ENCODE peak calls at places on chromosomes 1 and 21, in eight cellular contexts. One of them, this sample, is unnamed.

GRCh38 chr1:47438321-47439150 is 692 bp downstream of the FOXD2 start:
- DNase-seq in HCT116: no peak
- DNase-seq in mucosa of descending colon: peak
- DNase-seq in cardiac muscle cell: no peak
- DNase-seq in bronchial epithelial cell: no peak
- DNase-seq in endodermal cell: peak
- DNase-seq in lower lobe of right lung: peak
- DNase-seq in endothelial cell of umbilical vein: no peak
- DNase-seq in this sample: peak

GRCh38 chr1:43880604-43881003 is 53.0 kb upstream of the ARTN start:
- DNase-seq in HCT116: no peak
- DNase-seq in mucosa of descending colon: no peak
- DNase-seq in cardiac muscle cell: no peak
- DNase-seq in bronchial epithelial cell: no peak
- DNase-seq in endodermal cell: no peak
- DNase-seq in lower lobe of right lung: no peak
- DNase-seq in endothelial cell of umbilical vein: no peak
- DNase-seq in this sample: no peak

GRCh38 chr1:6614019-6614952 is 755 bp downstream of the PHF13 start:
- DNase-seq in HCT116: no peak
- DNase-seq in mucosa of descending colon: peak
- DNase-seq in cardiac muscle cell: peak
- DNase-seq in bronchial epithelial cell: no peak
- DNase-seq in endodermal cell: peak
- DNase-seq in lower lobe of right lung: peak
- DNase-seq in endothelial cell of umbilical vein: peak
- DNase-seq in this sample: no peak

GRCh38 chr1:219702551-219703215 is 89.8 kb upstream of the ZC3H11B start:
- DNase-seq in HCT116: no peak
- DNase-seq in mucosa of descending colon: no peak
- DNase-seq in cardiac muscle cell: no peak
- DNase-seq in bronchial epithelial cell: peak
- DNase-seq in endodermal cell: no peak
- DNase-seq in lower lobe of right lung: no peak
- DNase-seq in endothelial cell of umbilical vein: no peak
- DNase-seq in this sample: no peak

GRCh38 chr1:182616130-182617074 is 12.2 kb upstream of the RGS16 start:
- DNase-seq in HCT116: no peak
- DNase-seq in mucosa of descending colon: peak
- DNase-seq in cardiac muscle cell: peak
- DNase-seq in bronchial epithelial cell: peak
- DNase-seq in endodermal cell: peak
- DNase-seq in lower lobe of right lung: peak
- DNase-seq in endothelial cell of umbilical vein: peak
- DNase-seq in this sample: peak

GRCh38 chr1:164921493-164921892 is 362.5 kb downstream of the PBX1 start:
- DNase-seq in HCT116: no peak
- DNase-seq in mucosa of descending colon: no peak
- DNase-seq in cardiac muscle cell: no peak
- DNase-seq in bronchial epithelial cell: no peak
- DNase-seq in endodermal cell: peak
- DNase-seq in lower lobe of right lung: no peak
- DNase-seq in endothelial cell of umbilical vein: no peak
- DNase-seq in this sample: no peak

GRCh38 chr1:91075233-91076135 is 53.6 kb upstream of the ZNF644 start:
- DNase-seq in HCT116: no peak
- DNase-seq in mucosa of descending colon: no peak
- DNase-seq in cardiac muscle cell: no peak
- DNase-seq in bronchial epithelial cell: no peak
- DNase-seq in endodermal cell: no peak
- DNase-seq in lower lobe of right lung: no peak
- DNase-seq in endothelial cell of umbilical vein: no peak
- DNase-seq in this sample: no peak

GRCh38 chr1:1430114-1430982 is 5.1 kb upstream of the VWA1 start:
- DNase-seq in HCT116: no peak
- DNase-seq in mucosa of descending colon: peak
- DNase-seq in cardiac muscle cell: peak
- DNase-seq in bronchial epithelial cell: no peak
- DNase-seq in endodermal cell: peak
- DNase-seq in lower lobe of right lung: peak
- DNase-seq in endothelial cell of umbilical vein: peak
- DNase-seq in this sample: no peak

GRCh38 chr1:45864124-45864721 is 60.8 kb downstream of the MAST2 start:
- DNase-seq in HCT116: no peak
- DNase-seq in mucosa of descending colon: no peak
- DNase-seq in cardiac muscle cell: peak
- DNase-seq in bronchial epithelial cell: peak
- DNase-seq in endodermal cell: no peak
- DNase-seq in lower lobe of right lung: no peak
- DNase-seq in endothelial cell of umbilical vein: peak
- DNase-seq in this sample: no peak

GRCh38 chr1:63810936-63811335 is 37.1 kb downstream of the ROR1 start:
- DNase-seq in HCT116: no peak
- DNase-seq in mucosa of descending colon: no peak
- DNase-seq in cardiac muscle cell: no peak
- DNase-seq in bronchial epithelial cell: no peak
- DNase-seq in endodermal cell: no peak
- DNase-seq in lower lobe of right lung: no peak
- DNase-seq in endothelial cell of umbilical vein: no peak
- DNase-seq in this sample: no peak

GRCh38 chr1:16888806-16889178 is 7.0 kb upstream of the RNU1-2 start:
- DNase-seq in HCT116: no peak
- DNase-seq in mucosa of descending colon: peak
- DNase-seq in cardiac muscle cell: no peak
- DNase-seq in bronchial epithelial cell: no peak
- DNase-seq in endodermal cell: no peak
- DNase-seq in lower lobe of right lung: no peak
- DNase-seq in endothelial cell of umbilical vein: peak
- DNase-seq in this sample: no peak

GRCh38 chr1:50978852-50979781 is 9.1 kb downstream of the CDKN2C start:
- DNase-seq in HCT116: no peak
- DNase-seq in mucosa of descending colon: peak
- DNase-seq in cardiac muscle cell: no peak
- DNase-seq in bronchial epithelial cell: no peak
- DNase-seq in endodermal cell: peak
- DNase-seq in lower lobe of right lung: no peak
- DNase-seq in endothelial cell of umbilical vein: no peak
- DNase-seq in this sample: no peak

GRCh38 chr1:14499312-14500040 is 99.0 kb upstream of the KAZN start:
- DNase-seq in HCT116: no peak
- DNase-seq in mucosa of descending colon: no peak
- DNase-seq in cardiac muscle cell: no peak
- DNase-seq in bronchial epithelial cell: no peak
- DNase-seq in endodermal cell: peak
- DNase-seq in lower lobe of right lung: no peak
- DNase-seq in endothelial cell of umbilical vein: no peak
- DNase-seq in this sample: no peak

GRCh38 chr1:154999651-155000474 is 2.7 kb upstream of the ZBTB7B start:
- DNase-seq in HCT116: no peak
- DNase-seq in mucosa of descending colon: peak
- DNase-seq in cardiac muscle cell: peak
- DNase-seq in bronchial epithelial cell: no peak
- DNase-seq in endodermal cell: peak
- DNase-seq in lower lobe of right lung: no peak
- DNase-seq in endothelial cell of umbilical vein: peak
- DNase-seq in this sample: no peak

GRCh38 chr21:38409907-38410306 is 88.4 kb downstream of the ERG start:
- DNase-seq in HCT116: no peak
- DNase-seq in mucosa of descending colon: no peak
- DNase-seq in cardiac muscle cell: no peak
- DNase-seq in bronchial epithelial cell: no peak
- DNase-seq in endodermal cell: no peak
- DNase-seq in lower lobe of right lung: no peak
- DNase-seq in endothelial cell of umbilical vein: no peak
- DNase-seq in this sample: no peak

GRCh38 chr21:38413958-38414506 is 84.2 kb downstream of the ERG start:
- DNase-seq in HCT116: no peak
- DNase-seq in mucosa of descending colon: no peak
- DNase-seq in cardiac muscle cell: no peak
- DNase-seq in bronchial epithelial cell: no peak
- DNase-seq in endodermal cell: no peak
- DNase-seq in lower lobe of right lung: no peak
- DNase-seq in endothelial cell of umbilical vein: no peak
- DNase-seq in this sample: no peak

GRCh38 chr21:38410451-38410850 is 87.8 kb downstream of the ERG start:
- DNase-seq in HCT116: no peak
- DNase-seq in mucosa of descending colon: no peak
- DNase-seq in cardiac muscle cell: no peak
- DNase-seq in bronchial epithelial cell: no peak
- DNase-seq in endodermal cell: no peak
- DNase-seq in lower lobe of right lung: no peak
- DNase-seq in endothelial cell of umbilical vein: no peak
- DNase-seq in this sample: no peak
- H3K4me3 ChIP-seq in HCT116: no peak
- H3K4me3 ChIP-seq in mucosa of descending colon: no peak
- H3K4me3 ChIP-seq in cardiac muscle cell: no peak
- H3K4me3 ChIP-seq in bronchial epithelial cell: no peak
- H3K4me3 ChIP-seq in endodermal cell: no peak
- H3K4me3 ChIP-seq in lower lobe of right lung: no peak
- H3K4me3 ChIP-seq in endothelial cell of umbilical vein: no peak
- H3K4me3 ChIP-seq in this sample: no peak

DNA sequence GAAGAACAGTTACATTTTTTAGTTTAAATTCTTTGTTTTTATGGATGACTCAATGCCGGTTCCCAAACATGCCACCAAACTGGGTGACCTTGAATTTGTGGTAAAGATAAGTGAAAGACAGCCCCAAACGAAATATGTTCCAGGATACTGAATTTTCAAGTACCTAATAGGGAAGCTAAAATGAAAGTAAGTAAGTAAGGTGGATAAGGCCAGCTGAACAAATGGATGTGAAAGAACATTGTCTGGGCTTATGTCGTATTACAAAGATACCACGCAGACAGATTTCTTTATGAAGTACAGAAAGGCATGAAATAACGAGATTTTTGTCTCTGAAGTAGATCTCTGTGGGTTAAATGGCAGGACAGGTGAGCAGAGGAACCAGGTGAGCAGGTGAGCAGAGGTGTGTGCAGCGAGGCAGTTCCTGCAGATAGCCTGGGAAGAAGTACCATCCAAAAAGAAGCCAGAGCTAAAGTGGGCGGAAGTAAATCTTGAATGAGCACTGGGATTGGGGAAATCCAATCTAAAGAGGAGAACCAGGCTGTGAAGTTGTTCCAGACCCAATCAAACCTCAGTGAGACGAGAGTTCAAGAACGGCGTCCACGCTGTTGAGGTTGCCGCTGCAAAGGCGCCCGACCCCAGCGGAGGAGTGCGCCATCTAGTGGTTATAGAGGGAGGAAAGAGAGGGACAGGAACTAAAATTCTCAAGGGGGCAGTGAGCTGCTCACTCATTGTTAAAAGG is 19.6 kb downstream of the TLR5 start:
- DNase-seq in HCT116: peak
- DNase-seq in mucosa of descending colon: peak
- DNase-seq in cardiac muscle cell: peak
- DNase-seq in bronchial epithelial cell: peak
- DNase-seq in endodermal cell: peak
- DNase-seq in lower lobe of right lung: peak
- DNase-seq in endothelial cell of umbilical vein: peak
- DNase-seq in this sample: peak
- H3K4me3 ChIP-seq in HCT116: peak
- H3K4me3 ChIP-seq in mucosa of descending colon: no peak
- H3K4me3 ChIP-seq in cardiac muscle cell: no peak
- H3K4me3 ChIP-seq in bronchial epithelial cell: peak
- H3K4me3 ChIP-seq in endodermal cell: no peak
- H3K4me3 ChIP-seq in lower lobe of right lung: peak
- H3K4me3 ChIP-seq in endothelial cell of umbilical vein: no peak
- H3K4me3 ChIP-seq in this sample: no peak

DNA sequence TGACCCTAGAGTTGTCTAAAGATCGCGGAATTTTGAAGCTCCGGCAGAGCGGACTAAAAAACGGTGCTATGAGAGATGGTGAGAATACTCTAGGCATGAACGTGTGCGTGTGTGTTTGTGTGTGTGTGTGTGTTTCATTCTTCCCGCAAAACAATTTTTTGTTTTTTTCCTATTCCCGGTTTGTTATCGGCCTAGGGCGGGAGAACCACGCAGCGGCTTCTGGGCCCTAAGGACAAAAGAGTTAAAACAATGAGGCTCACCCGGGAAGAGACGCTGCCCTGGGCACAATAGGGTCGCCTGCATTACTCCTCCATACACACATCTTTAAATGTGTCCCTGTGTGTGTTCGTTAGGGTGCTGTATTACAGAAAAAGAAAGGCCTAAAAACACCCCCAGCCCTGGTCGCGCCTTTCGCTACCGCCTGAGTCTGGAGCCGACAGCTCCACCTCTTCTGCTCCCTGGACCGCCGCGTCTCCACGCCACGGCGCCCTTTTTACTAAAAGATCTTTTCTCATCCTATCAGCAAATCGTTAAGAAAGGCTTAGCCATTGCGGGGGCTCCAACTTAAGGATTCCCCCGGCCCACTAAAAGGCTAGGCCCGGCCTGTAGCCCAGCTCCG is 3.0 kb downstream of the TBX15 start:
- DNase-seq in HCT116: no peak
- DNase-seq in mucosa of descending colon: no peak
- DNase-seq in cardiac muscle cell: no peak
- DNase-seq in bronchial epithelial cell: no peak
- DNase-seq in endodermal cell: peak
- DNase-seq in lower lobe of right lung: no peak
- DNase-seq in endothelial cell of umbilical vein: no peak
- DNase-seq in this sample: no peak
- H3K4me3 ChIP-seq in HCT116: no peak
- H3K4me3 ChIP-seq in mucosa of descending colon: no peak
- H3K4me3 ChIP-seq in cardiac muscle cell: no peak
- H3K4me3 ChIP-seq in bronchial epithelial cell: no peak
- H3K4me3 ChIP-seq in endodermal cell: no peak
- H3K4me3 ChIP-seq in lower lobe of right lung: peak
- H3K4me3 ChIP-seq in endothelial cell of umbilical vein: no peak
- H3K4me3 ChIP-seq in this sample: no peak

GRCh38 chr1:55287732-55288131 is 72.6 kb upstream of the USP24 start:
- DNase-seq in HCT116: no peak
- DNase-seq in mucosa of descending colon: no peak
- DNase-seq in cardiac muscle cell: no peak
- DNase-seq in bronchial epithelial cell: no peak
- DNase-seq in endodermal cell: no peak
- DNase-seq in lower lobe of right lung: no peak
- DNase-seq in endothelial cell of umbilical vein: no peak
- DNase-seq in this sample: no peak
- H3K4me3 ChIP-seq in HCT116: no peak
- H3K4me3 ChIP-seq in mucosa of descending colon: no peak
- H3K4me3 ChIP-seq in cardiac muscle cell: no peak
- H3K4me3 ChIP-seq in bronchial epithelial cell: no peak
- H3K4me3 ChIP-seq in endodermal cell: no peak
- H3K4me3 ChIP-seq in lower lobe of right lung: no peak
- H3K4me3 ChIP-seq in endothelial cell of umbilical vein: no peak
- H3K4me3 ChIP-seq in this sample: no peak

GRCh38 chr1:167728818-167729410 is 7.1 kb downstream of the MPZL1 start:
- DNase-seq in HCT116: no peak
- DNase-seq in mucosa of descending colon: no peak
- DNase-seq in cardiac muscle cell: no peak
- DNase-seq in bronchial epithelial cell: no peak
- DNase-seq in endodermal cell: no peak
- DNase-seq in lower lobe of right lung: no peak
- DNase-seq in endothelial cell of umbilical vein: no peak
- DNase-seq in this sample: no peak
- H3K4me3 ChIP-seq in HCT116: no peak
- H3K4me3 ChIP-seq in mucosa of descending colon: no peak
- H3K4me3 ChIP-seq in cardiac muscle cell: no peak
- H3K4me3 ChIP-seq in bronchial epithelial cell: no peak
- H3K4me3 ChIP-seq in endodermal cell: no peak
- H3K4me3 ChIP-seq in lower lobe of right lung: no peak
- H3K4me3 ChIP-seq in endothelial cell of umbilical vein: no peak
- H3K4me3 ChIP-seq in this sample: no peak

GRCh38 chr1:22141948-22142314 is 966 bp downstream of the WNT4 start:
- DNase-seq in HCT116: no peak
- DNase-seq in mucosa of descending colon: no peak
- DNase-seq in cardiac muscle cell: peak
- DNase-seq in bronchial epithelial cell: no peak
- DNase-seq in endodermal cell: peak
- DNase-seq in lower lobe of right lung: no peak
- DNase-seq in endothelial cell of umbilical vein: no peak
- DNase-seq in this sample: no peak
- H3K4me3 ChIP-seq in HCT116: peak
- H3K4me3 ChIP-seq in mucosa of descending colon: no peak
- H3K4me3 ChIP-seq in cardiac muscle cell: peak
- H3K4me3 ChIP-seq in bronchial epithelial cell: peak
- H3K4me3 ChIP-seq in endodermal cell: peak
- H3K4me3 ChIP-seq in lower lobe of right lung: peak
- H3K4me3 ChIP-seq in endothelial cell of umbilical vein: no peak
- H3K4me3 ChIP-seq in this sample: no peak

This sample was measured in HL-60.